ENCODE peak calls at places on chromosomes 3 and 15, in four cellular contexts. One of them, this sample, is unnamed. For H3K4me1, the result is how much of the 10 kb centered on the place peaks cover.

GRCh38 chr3:193129607-193130006 is 111.4 kb upstream of the PLAAT1 start:
- DNase-seq in sigmoid colon: no peak
- DNase-seq in thyroid gland: peak
- DNase-seq in cardiac muscle cell: peak
- DNase-seq in this sample: no peak

GRCh38 chr3:120404876-120405275 is 45.9 kb downstream of the FSTL1 start:
- DNase-seq in thyroid gland: no peak
- DNase-seq in sigmoid colon: no peak
- DNase-seq in cardiac muscle cell: no peak
- DNase-seq in this sample: no peak

GRCh38 chr3:170429050-170429449 is 10.4 kb downstream of the CLDN11 start:
- DNase-seq in cardiac muscle cell: no peak
- DNase-seq in thyroid gland: no peak
- DNase-seq in sigmoid colon: no peak
- DNase-seq in this sample: no peak

GRCh38 chr3:9194509-9195184 is 54.8 kb downstream of the SRGAP3 start:
- DNase-seq in thyroid gland: no peak
- DNase-seq in cardiac muscle cell: no peak
- DNase-seq in sigmoid colon: peak
- DNase-seq in this sample: no peak

GRCh38 chr3:191369081-191370010 is 39.0 kb upstream of the UTS2B start:
- DNase-seq in sigmoid colon: no peak
- DNase-seq in thyroid gland: no peak
- DNase-seq in cardiac muscle cell: no peak
- DNase-seq in this sample: no peak

GRCh38 chr3:53114011-53114400 is 16.2 kb downstream of the RFT1 start:
- DNase-seq in sigmoid colon: peak
- DNase-seq in thyroid gland: peak
- DNase-seq in cardiac muscle cell: peak
- DNase-seq in this sample: no peak

GRCh38 chr3:194125474-194125873 is 10.5 kb upstream of the HES1 start:
- DNase-seq in sigmoid colon: peak
- DNase-seq in cardiac muscle cell: no peak
- DNase-seq in thyroid gland: no peak
- DNase-seq in this sample: no peak

GRCh38 chr3:24344784-24345439 is 149.7 kb downstream of the THRB start:
- DNase-seq in sigmoid colon: no peak
- DNase-seq in cardiac muscle cell: no peak
- DNase-seq in thyroid gland: no peak
- DNase-seq in this sample: no peak

GRCh38 chr3:127707777-127708438 is 35.2 kb downstream of the ABTB1 start:
- DNase-seq in cardiac muscle cell: no peak
- DNase-seq in thyroid gland: no peak
- DNase-seq in sigmoid colon: peak
- DNase-seq in this sample: no peak

GRCh38 chr15:101732772-101733171 is 8.5 kb upstream of the TARS3 start:
- DNase-seq in cardiac muscle cell: no peak
- DNase-seq in sigmoid colon: no peak
- DNase-seq in thyroid gland: no peak
- DNase-seq in this sample: no peak

GRCh38 chr3:178618907-178619306 is 82.7 kb downstream of the KCNMB2 start:
- DNase-seq in sigmoid colon: no peak
- DNase-seq in thyroid gland: no peak
- DNase-seq in cardiac muscle cell: no peak
- DNase-seq in this sample: no peak

GRCh38 chr3:168116279-168116678 is 20.6 kb upstream of the GOLIM4 start:
- DNase-seq in sigmoid colon: peak
- DNase-seq in cardiac muscle cell: peak
- DNase-seq in thyroid gland: peak
- DNase-seq in this sample: no peak

GRCh38 chr3:127002195-127003174 is 19.6 kb downstream of the PLXNA1 start:
- DNase-seq in sigmoid colon: peak
- DNase-seq in thyroid gland: peak
- DNase-seq in cardiac muscle cell: peak
- DNase-seq in this sample: no peak

GRCh38 chr15:63899193-63899592 is 65.4 kb upstream of the HERC1 start:
- DNase-seq in thyroid gland: peak
- DNase-seq in sigmoid colon: no peak
- DNase-seq in cardiac muscle cell: no peak
- DNase-seq in this sample: no peak

GRCh38 chr3:11167590-11167989 is 13.3 kb downstream of the HRH1 start:
- DNase-seq in sigmoid colon: peak
- DNase-seq in cardiac muscle cell: no peak
- DNase-seq in thyroid gland: no peak
- DNase-seq in this sample: no peak

DNA sequence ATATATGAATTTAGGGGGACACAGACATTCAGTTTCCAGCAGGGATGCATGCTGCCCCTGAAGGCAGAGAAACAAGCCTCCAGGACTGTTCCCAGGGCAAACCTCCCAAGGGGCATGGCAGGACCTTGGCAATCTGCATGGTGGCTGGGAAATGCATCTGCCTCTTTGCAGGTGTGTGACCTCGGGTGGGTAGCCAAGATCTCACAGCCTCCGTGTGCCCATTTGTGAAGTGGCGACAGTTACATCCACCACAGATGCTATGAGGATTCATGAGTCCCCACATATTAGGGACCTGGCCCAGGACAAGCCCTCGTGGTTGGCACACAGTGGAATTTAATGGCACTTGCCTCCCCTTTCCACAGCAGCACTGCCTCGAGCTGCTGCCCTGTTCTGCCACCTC is 29.9 kb downstream of the SLC28A1 start:
- DNase-seq in thyroid gland: no peak
- DNase-seq in cardiac muscle cell: no peak
- DNase-seq in sigmoid colon: no peak
- DNase-seq in this sample: no peak
- H3K4me1 ChIP-seq in thyroid gland: under half
- H3K4me1 ChIP-seq in cardiac muscle cell: under half
- H3K4me1 ChIP-seq in sigmoid colon: under half
- H3K4me1 ChIP-seq in this sample: half or more

GRCh38 chr3:110938629-110939028 is 133.0 kb upstream of the NECTIN3 start:
- DNase-seq in sigmoid colon: no peak
- DNase-seq in cardiac muscle cell: no peak
- DNase-seq in thyroid gland: no peak
- DNase-seq in this sample: no peak

GRCh38 chr3:110928016-110928662 is 143.5 kb upstream of the NECTIN3 start:
- DNase-seq in cardiac muscle cell: no peak
- DNase-seq in thyroid gland: no peak
- DNase-seq in sigmoid colon: no peak
- DNase-seq in this sample: no peak

GRCh38 chr3:110929811-110930210 is 141.8 kb upstream of the NECTIN3 start:
- DNase-seq in cardiac muscle cell: no peak
- DNase-seq in sigmoid colon: no peak
- DNase-seq in thyroid gland: no peak
- DNase-seq in this sample: no peak

GRCh38 chr3:110932515-110933095 is 139.0 kb upstream of the NECTIN3 start:
- DNase-seq in sigmoid colon: no peak
- DNase-seq in cardiac muscle cell: no peak
- DNase-seq in thyroid gland: no peak
- DNase-seq in this sample: no peak

DNA sequence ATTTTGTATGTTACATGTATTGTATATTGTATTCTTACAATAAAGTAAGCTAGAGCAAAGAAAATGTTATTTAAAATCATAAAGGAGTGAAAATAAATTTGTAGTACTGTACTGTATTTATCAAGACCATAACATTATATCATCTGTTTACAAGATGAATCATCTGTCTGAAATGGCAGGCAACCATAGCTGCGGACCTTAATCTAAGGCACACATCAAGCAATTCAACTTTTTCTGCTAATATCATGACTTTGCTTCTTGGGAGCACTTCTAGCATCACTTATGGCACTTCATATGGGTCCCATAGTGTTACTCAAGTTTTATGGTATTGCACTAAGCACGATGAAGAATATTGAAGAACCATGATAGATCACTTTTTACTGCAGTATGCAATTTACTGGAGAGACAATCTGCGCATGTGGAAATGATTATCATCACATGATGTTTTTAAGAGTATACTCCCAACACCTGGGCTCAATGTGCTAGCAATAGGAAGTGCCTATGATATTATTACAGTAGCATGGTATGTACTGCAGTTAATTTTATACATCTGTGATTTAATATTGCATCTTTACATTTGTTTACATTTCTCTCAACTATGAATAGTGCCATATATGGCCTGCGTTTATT is 137.7 kb upstream of the NECTIN3 start:
- DNase-seq in cardiac muscle cell: no peak
- DNase-seq in thyroid gland: no peak
- DNase-seq in sigmoid colon: no peak
- DNase-seq in this sample: no peak
- H3K4me1 ChIP-seq in cardiac muscle cell: under half
- H3K4me1 ChIP-seq in thyroid gland: under half
- H3K4me1 ChIP-seq in sigmoid colon: under half
- H3K4me1 ChIP-seq in this sample: under half

DNA sequence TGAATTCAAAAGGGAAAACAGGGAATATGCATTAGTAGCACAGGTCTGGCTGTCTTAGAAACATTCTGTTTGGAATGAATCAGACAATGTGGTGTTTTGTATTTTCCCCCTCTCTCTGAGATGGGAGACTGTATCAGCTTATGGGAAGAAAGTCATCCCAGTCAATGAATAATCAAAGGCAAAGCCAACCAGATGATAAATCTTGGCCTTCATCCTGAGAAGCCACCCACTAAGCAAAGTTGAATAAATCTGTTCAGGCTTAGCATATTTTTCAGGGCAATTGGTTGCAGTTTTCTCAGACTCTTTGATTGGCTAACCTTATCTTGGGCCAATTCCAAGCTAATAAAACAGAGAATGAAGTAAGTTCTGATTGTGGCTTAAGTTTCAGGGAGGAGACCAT is 63.6 kb upstream of the ARL8B start:
- DNase-seq in cardiac muscle cell: no peak
- DNase-seq in sigmoid colon: no peak
- DNase-seq in thyroid gland: no peak
- DNase-seq in this sample: no peak
- H3K4me1 ChIP-seq in cardiac muscle cell: under half
- H3K4me1 ChIP-seq in sigmoid colon: under half
- H3K4me1 ChIP-seq in thyroid gland: under half
- H3K4me1 ChIP-seq in this sample: under half

DNA sequence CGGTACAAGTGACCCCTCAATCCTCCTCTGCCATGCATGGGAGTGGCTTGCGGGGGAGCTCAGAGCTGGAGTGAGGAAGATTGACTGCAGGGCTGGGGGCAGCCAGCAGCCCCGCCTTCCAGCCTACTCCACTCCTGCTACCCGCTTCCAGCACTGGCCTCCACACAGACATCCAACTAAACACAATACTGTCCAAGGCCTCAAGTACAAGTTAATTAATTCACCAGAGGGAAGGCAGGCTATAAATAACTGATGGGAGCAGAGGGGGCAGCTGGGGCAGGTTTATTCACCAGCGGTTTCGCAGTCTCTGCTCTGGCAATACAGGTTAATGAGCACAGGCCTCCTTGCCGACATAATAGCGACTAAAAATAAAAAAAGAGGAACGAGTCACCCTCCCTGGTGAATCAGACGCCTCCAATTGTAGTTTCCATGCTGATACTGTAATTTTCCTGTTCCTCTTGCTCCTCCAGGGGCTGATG is 166.3 kb upstream of the TLE3 start:
- DNase-seq in sigmoid colon: peak
- DNase-seq in cardiac muscle cell: peak
- DNase-seq in thyroid gland: no peak
- DNase-seq in this sample: no peak
- H3K4me1 ChIP-seq in sigmoid colon: half or more
- H3K4me1 ChIP-seq in cardiac muscle cell: under half
- H3K4me1 ChIP-seq in thyroid gland: under half
- H3K4me1 ChIP-seq in this sample: under half

This sample was measured in vagina.